ENCODE peak calls at places on chromosomes 6 and 20, in seven cellular contexts. T is HepG2; G is SK-N-SH; V is CD8-positive, alpha-beta memory T cell; B is cardiac muscle cell; C is right atrium auricular region; D is Panc1. P is an unnamed sample.

GRCh38 chr6:124823240-124824105 is 138.8 kb upstream of the RNF217 start:
- DNase-seq in C (no peak), B (peak; percentile 3), D (no peak), G (no peak), V (no peak), T (peak; percentile 3), P (no peak)

GRCh38 chr6:67451874-67452273 is 1183.2 kb upstream of the ADGRB3 start:
- DNase-seq in T (no peak), C (no peak), D (no peak), G (no peak), B (no peak), V (no peak), P (no peak)

GRCh38 chr6:1612902-1613301 is 3.2 kb downstream of the FOXC1 start:
- DNase-seq in V (no peak), D (no peak), T (no peak), B (peak; percentile 68), G (no peak), C (no peak), P (peak; percentile 42)

GRCh38 chr6:57324538-57324937 is 7.1 kb downstream of the PRIM2 start:
- DNase-seq in C (no peak), V (no peak), D (no peak), B (no peak), G (no peak), T (no peak), P (peak; percentile 28)

GRCh38 chr20:62660216-62660615 is 17.9 kb downstream of the SLCO4A1 start:
- DNase-seq in D (no peak), C (no peak), G (no peak), T (no peak), B (no peak), V (no peak), P (no peak)

GRCh38 chr6:112054520-112055160 is 736 bp downstream of the CCN6 start:
- DNase-seq in C (no peak), B (no peak), G (no peak), V (no peak), D (no peak), T (no peak), P (no peak)

GRCh38 chr20:53711333-53712211 is 117.9 kb upstream of the ZNF217 start:
- DNase-seq in V (no peak), G (no peak), T (peak; percentile 69), D (no peak), B (no peak), C (no peak), P (no peak)

GRCh38 chr20:4383966-4384365 is 337.7 kb upstream of the PRND start:
- DNase-seq in B (peak; percentile 32), T (no peak), D (no peak), V (no peak), C (no peak), G (no peak), P (no peak)

GRCh38 chr6:30002871-30003270 is 58.2 kb upstream of the POLR1H start:
- DNase-seq in C (no peak), D (no peak), T (no peak), V (no peak), B (peak; percentile 41), G (no peak), P (no peak)

GRCh38 chr6:63806573-63806913 is 170.9 kb downstream of the PHF3 start:
- DNase-seq in T (no peak), D (no peak), C (no peak), B (no peak), V (no peak), G (no peak), P (no peak)

GRCh38 chr20:2890743-2891142 is 17.5 kb downstream of the PTPRA start:
- DNase-seq in V (no peak), B (peak; percentile 18), G (no peak), T (no peak), D (no peak), C (no peak), P (no peak)

GRCh38 chr20:2889209-2889608 is 15.9 kb downstream of the PTPRA start:
- DNase-seq in V (no peak), B (no peak), T (no peak), C (no peak), G (no peak), D (no peak), P (no peak)

GRCh38 chr20:2889797-2890196 is 16.5 kb downstream of the PTPRA start:
- DNase-seq in G (no peak), D (no peak), C (no peak), T (no peak), V (no peak), B (no peak), P (no peak)

GRCh38 chr20:2891343-2891742 is 18.1 kb downstream of the PTPRA start:
- DNase-seq in C (no peak), V (no peak), T (no peak), G (no peak), D (no peak), B (no peak), P (no peak)

GRCh38 chr20:2892376-2892775 is 19.1 kb downstream of the PTPRA start:
- DNase-seq in G (no peak), D (no peak), B (no peak), V (no peak), T (no peak), C (no peak), P (no peak)
- H3K9me3 ChIP-seq in G (no peaks in the 10 kb centered on the region), D (peaks cover 3% of the 10 kb centered on the region), B (no peaks in the 10 kb centered on the region), V (no peaks in the 10 kb centered on the region), T (peaks cover 3% of the 10 kb centered on the region), C (peaks cover 5% of the 10 kb centered on the region), P (peaks cover 6% of the 10 kb centered on the region)

GRCh38 chr6:42981866-42982265 is 2.5 kb upstream of the PPP2R5D start:
- DNase-seq in B (no peak), G (no peak), T (no peak), C (no peak), D (no peak), V (no peak), P (no peak)

GRCh38 chr6:42984001-42984923 is at the start of gene PPP2R5D:
- DNase-seq in C (peak; percentile 99), T (peak; percentile 100), D (peak; percentile 93), B (peak; percentile 99), V (peak; percentile 93), G (peak; percentile 94), P (peak; percentile 98)

GRCh38 chr6:42978487-42978792 is 541 bp downstream of the PEX6 start:
- DNase-seq in V (peak; percentile 6), B (peak; percentile 22), T (no peak), D (no peak), G (no peak), C (no peak), P (peak; percentile 43)

GRCh38 chr6:42978793-42979522 is at the start of gene PEX6:
- DNase-seq in V (peak; percentile 95), T (peak; percentile 90), D (peak; percentile 51), C (peak; percentile 88), G (peak; percentile 96), B (peak; percentile 87), P (peak; percentile 98)

DNA sequence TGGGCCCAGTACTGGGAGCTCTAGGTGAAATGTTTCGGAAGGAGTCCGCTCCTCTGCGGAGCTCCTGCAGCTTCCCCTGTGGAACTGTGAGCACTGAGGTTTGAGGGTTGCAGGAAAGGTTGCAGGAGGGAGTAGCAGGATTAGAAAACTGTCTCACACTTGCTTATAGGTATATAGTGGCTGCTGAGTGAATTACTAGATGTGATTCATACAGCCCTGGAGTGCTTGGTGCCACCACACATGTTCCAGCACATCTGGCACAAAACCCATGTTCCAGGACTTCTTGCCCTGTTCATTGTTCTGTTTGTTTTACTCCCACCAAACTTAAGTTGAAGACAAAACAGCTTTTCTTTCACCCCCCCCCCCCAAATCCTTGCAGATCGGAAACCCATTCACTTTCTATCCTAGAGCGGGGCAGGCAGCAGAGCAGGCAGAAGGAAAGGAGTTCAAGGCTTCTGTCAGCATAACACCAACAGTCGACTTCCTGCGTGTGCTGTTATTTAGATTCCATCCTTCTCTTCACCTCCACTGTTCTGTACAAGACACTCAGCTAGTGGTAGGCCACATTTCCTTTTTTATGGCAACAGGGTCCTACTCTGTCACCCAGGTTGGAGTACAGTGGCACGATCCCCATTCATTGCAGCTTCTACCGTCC is 669 bp upstream of the PEX6 start:
- DNase-seq in D (no peak), V (no peak), C (no peak), B (no peak), G (peak; percentile 49), T (no peak), P (no peak)
- H3K4me3 ChIP-seq in D (peak overlapping the region; percentile 72), V (peak overlapping the region; percentile 80), C (peak overlapping the region; percentile 71), B (peak overlapping the region; percentile 89), G (peak overlapping the region; percentile 66), T (peak overlapping the region; percentile 79), P (peak overlapping the region; percentile 86)

GRCh38 chr6:34112102-34112501 is 33.8 kb downstream of the GRM4 start:
- DNase-seq in B (no peak), C (no peak), G (no peak), T (no peak), D (no peak), V (no peak), P (no peak)

GRCh38 chr6:34108159-34108558 is 37.7 kb downstream of the GRM4 start:
- DNase-seq in B (no peak), C (no peak), V (no peak), D (no peak), T (no peak), G (no peak), P (no peak)

GRCh38 chr6:34106900-34107299 is 39.0 kb downstream of the GRM4 start:
- DNase-seq in C (no peak), D (no peak), V (no peak), T (no peak), G (no peak), B (no peak), P (no peak)

GRCh38 chr6:34113532-34113931 is 32.4 kb downstream of the GRM4 start:
- DNase-seq in C (no peak), B (no peak), D (no peak), T (no peak), V (no peak), G (no peak), P (no peak)

DNA sequence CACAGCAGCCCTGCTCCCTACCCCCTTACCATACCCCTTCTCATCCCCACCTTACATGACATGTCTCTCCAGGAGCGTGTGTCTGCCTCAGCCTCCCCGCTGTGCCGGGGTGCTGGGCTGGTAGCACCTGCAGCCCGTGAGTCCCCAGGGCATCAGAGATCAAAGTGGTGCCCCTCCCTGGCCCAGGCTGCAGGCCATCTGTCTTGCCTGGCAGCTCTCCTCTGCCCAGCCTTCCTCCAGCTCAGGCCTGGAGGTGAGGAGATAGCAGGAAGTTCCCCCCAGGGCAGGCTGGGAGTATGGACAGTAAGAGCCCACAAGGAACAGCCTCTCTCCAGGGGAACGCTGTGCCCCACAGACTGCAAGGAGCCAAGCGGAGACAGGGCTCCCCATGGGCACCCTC is 35.3 kb downstream of the GRM4 start:
- DNase-seq in V (no peak), C (no peak), G (no peak), B (no peak), D (no peak), T (no peak), P (no peak)
- H3K27me3 ChIP-seq in V (no peaks in the 10 kb centered on the region), C (no peaks in the 10 kb centered on the region), G (peaks cover 18% of the 10 kb centered on the region), B (no peaks in the 10 kb centered on the region), D (peaks cover 3% of the 10 kb centered on the region), T (peaks cover 46% of the 10 kb centered on the region), P (peaks cover 15% of the 10 kb centered on the region)

GRCh38 chr20:17558154-17558940 is 11.5 kb upstream of the DSTN start:
- DNase-seq in T (peak; percentile 83), V (no peak), B (peak; percentile 89), D (peak; percentile 96), G (no peak), C (peak; percentile 85), P (no peak)
- H3K9me3 ChIP-seq in T (no peaks in the 10 kb centered on the region), V (no peaks in the 10 kb centered on the region), B (no peaks in the 10 kb centered on the region), D (no peaks in the 10 kb centered on the region), G (no peaks in the 10 kb centered on the region), C (no peaks in the 10 kb centered on the region), P (no peaks in the 10 kb centered on the region)

GRCh38 chr6:108164815-108165706 is 761 bp upstream of the NR2E1 start:
- DNase-seq in T (no peak), C (no peak), G (peak; percentile 68), D (no peak), V (no peak), B (no peak), P (no peak)
- H3K4me3 ChIP-seq in T (no peak overlapping the region), C (no peak overlapping the region), G (peak overlapping the region; percentile 40), D (peak overlapping the region; percentile 44), V (no peak overlapping the region), B (no peak overlapping the region), P (no peak overlapping the region)